ENCODE peak calls at places on chromosomes 1 and 21, in six cellular contexts. One of them, this sample, is unnamed.

GRCh38 chr1:227449727-227450420 is 113.5 kb upstream of the ZNF678 start:
- DNase-seq in T-helper 2 cell: no peak
- DNase-seq in CD8-positive, alpha-beta T cell: no peak
- DNase-seq in MV-4-11: peak; percentile 86
- DNase-seq in GM12892: no peak
- DNase-seq in RCC 7860: no peak
- DNase-seq in this sample: no peak

GRCh38 chr1:220275430-220275829 is 3.2 kb upstream of the RAB3GAP2 start:
- DNase-seq in T-helper 2 cell: no peak
- DNase-seq in MV-4-11: no peak
- DNase-seq in RCC 7860: no peak
- DNase-seq in CD8-positive, alpha-beta T cell: no peak
- DNase-seq in GM12892: no peak
- DNase-seq in this sample: no peak

GRCh38 chr1:54993140-54993539 is 5.6 kb upstream of the BSND start:
- DNase-seq in RCC 7860: no peak
- DNase-seq in CD8-positive, alpha-beta T cell: no peak
- DNase-seq in T-helper 2 cell: no peak
- DNase-seq in MV-4-11: no peak
- DNase-seq in GM12892: no peak
- DNase-seq in this sample: no peak

GRCh38 chr21:45078877-45079281 is 4.5 kb downstream of the ADARB1 start:
- DNase-seq in GM12892: no peak
- DNase-seq in MV-4-11: peak; percentile 94
- DNase-seq in RCC 7860: no peak
- DNase-seq in T-helper 2 cell: no peak
- DNase-seq in CD8-positive, alpha-beta T cell: peak; percentile 61
- DNase-seq in this sample: peak; percentile 30

GRCh38 chr1:115976900-115977480 is 677 bp downstream of the SLC22A15 start:
- DNase-seq in CD8-positive, alpha-beta T cell: no peak
- DNase-seq in MV-4-11: peak; percentile 61
- DNase-seq in RCC 7860: no peak
- DNase-seq in GM12892: no peak
- DNase-seq in T-helper 2 cell: no peak
- DNase-seq in this sample: peak; percentile 60

GRCh38 chr1:3114846-3115245 is 45.8 kb downstream of the PRDM16 start:
- DNase-seq in GM12892: no peak
- DNase-seq in CD8-positive, alpha-beta T cell: no peak
- DNase-seq in MV-4-11: no peak
- DNase-seq in RCC 7860: no peak
- DNase-seq in T-helper 2 cell: no peak
- DNase-seq in this sample: no peak

GRCh38 chr21:44423312-44423821 is 31.9 kb upstream of the LRRC3 start:
- DNase-seq in MV-4-11: peak; percentile 53
- DNase-seq in T-helper 2 cell: no peak
- DNase-seq in CD8-positive, alpha-beta T cell: no peak
- DNase-seq in RCC 7860: no peak
- DNase-seq in GM12892: no peak
- DNase-seq in this sample: no peak

GRCh38 chr1:179036844-179037465 is 11.3 kb downstream of the FAM20B start:
- DNase-seq in T-helper 2 cell: no peak
- DNase-seq in CD8-positive, alpha-beta T cell: no peak
- DNase-seq in RCC 7860: peak; percentile 32
- DNase-seq in GM12892: no peak
- DNase-seq in MV-4-11: no peak
- DNase-seq in this sample: no peak

GRCh38 chr21:38751379-38752050 is 54.2 kb upstream of the ETS2 start:
- DNase-seq in MV-4-11: peak; percentile 95
- DNase-seq in T-helper 2 cell: no peak
- DNase-seq in GM12892: no peak
- DNase-seq in RCC 7860: no peak
- DNase-seq in CD8-positive, alpha-beta T cell: no peak
- DNase-seq in this sample: no peak

GRCh38 chr21:28207776-28208175 is 784.9 kb downstream of the LTN1 start:
- DNase-seq in MV-4-11: no peak
- DNase-seq in CD8-positive, alpha-beta T cell: no peak
- DNase-seq in RCC 7860: no peak
- DNase-seq in GM12892: no peak
- DNase-seq in T-helper 2 cell: no peak
- DNase-seq in this sample: no peak

GRCh38 chr1:54813479-54814147 is 12.5 kb upstream of the TTC22 start:
- DNase-seq in MV-4-11: no peak
- DNase-seq in T-helper 2 cell: no peak
- DNase-seq in GM12892: no peak
- DNase-seq in RCC 7860: no peak
- DNase-seq in CD8-positive, alpha-beta T cell: no peak
- DNase-seq in this sample: no peak

GRCh38 chr1:11339346-11340247 is 66.6 kb downstream of the UBIAD1 start:
- DNase-seq in T-helper 2 cell: no peak
- DNase-seq in GM12892: no peak
- DNase-seq in MV-4-11: no peak
- DNase-seq in RCC 7860: no peak
- DNase-seq in CD8-positive, alpha-beta T cell: no peak
- DNase-seq in this sample: no peak

GRCh38 chr1:198829356-198829755 is 190.5 kb downstream of the PTPRC start:
- DNase-seq in RCC 7860: no peak
- DNase-seq in CD8-positive, alpha-beta T cell: no peak
- DNase-seq in GM12892: no peak
- DNase-seq in T-helper 2 cell: no peak
- DNase-seq in MV-4-11: no peak
- DNase-seq in this sample: no peak

GRCh38 chr1:28737245-28738137 is 751 bp downstream of the YTHDF2 start:
- DNase-seq in T-helper 2 cell: peak; percentile 18
- DNase-seq in GM12892: peak; percentile 59
- DNase-seq in CD8-positive, alpha-beta T cell: peak; percentile 16
- DNase-seq in MV-4-11: no peak
- DNase-seq in RCC 7860: peak; percentile 43
- DNase-seq in this sample: peak; percentile 18

GRCh38 chr1:43439781-43440180 is 13.9 kb downstream of the HYI start:
- DNase-seq in CD8-positive, alpha-beta T cell: no peak
- DNase-seq in T-helper 2 cell: no peak
- DNase-seq in RCC 7860: no peak
- DNase-seq in MV-4-11: no peak
- DNase-seq in GM12892: no peak
- DNase-seq in this sample: no peak

GRCh38 chr1:42523171-42523570 is 60.1 kb downstream of the CCDC30 start:
- DNase-seq in RCC 7860: no peak
- DNase-seq in T-helper 2 cell: no peak
- DNase-seq in GM12892: no peak
- DNase-seq in MV-4-11: no peak
- DNase-seq in CD8-positive, alpha-beta T cell: no peak
- DNase-seq in this sample: no peak

GRCh38 chr21:42343963-42344510 is 6.8 kb downstream of the TFF2 start:
- DNase-seq in CD8-positive, alpha-beta T cell: no peak
- DNase-seq in RCC 7860: no peak
- DNase-seq in T-helper 2 cell: no peak
- DNase-seq in MV-4-11: no peak
- DNase-seq in GM12892: no peak
- DNase-seq in this sample: no peak

GRCh38 chr1:65108025-65108692 is 39.8 kb upstream of the AK4 start:
- DNase-seq in CD8-positive, alpha-beta T cell: no peak
- DNase-seq in MV-4-11: no peak
- DNase-seq in RCC 7860: no peak
- DNase-seq in GM12892: no peak
- DNase-seq in T-helper 2 cell: no peak
- DNase-seq in this sample: no peak

GRCh38 chr21:33642896-33643657 is 776 bp downstream of the ITSN1 start:
- DNase-seq in RCC 7860: no peak
- DNase-seq in CD8-positive, alpha-beta T cell: no peak
- DNase-seq in MV-4-11: no peak
- DNase-seq in GM12892: peak; percentile 21
- DNase-seq in T-helper 2 cell: no peak
- DNase-seq in this sample: no peak

GRCh38 chr1:100538935-100539835 is 1.2 kb downstream of the GPR88 start:
- DNase-seq in GM12892: no peak
- DNase-seq in T-helper 2 cell: no peak
- DNase-seq in RCC 7860: no peak
- DNase-seq in CD8-positive, alpha-beta T cell: no peak
- DNase-seq in MV-4-11: no peak
- DNase-seq in this sample: peak; percentile 1

GRCh38 chr1:66253330-66253921 is 280.5 kb upstream of the SGIP1 start:
- DNase-seq in CD8-positive, alpha-beta T cell: no peak
- DNase-seq in T-helper 2 cell: no peak
- DNase-seq in MV-4-11: peak; percentile 78
- DNase-seq in RCC 7860: peak; percentile 62
- DNase-seq in GM12892: no peak
- DNase-seq in this sample: no peak

GRCh38 chr1:61058477-61059245 is 23.7 kb upstream of the NFIA start:
- DNase-seq in T-helper 2 cell: no peak
- DNase-seq in CD8-positive, alpha-beta T cell: no peak
- DNase-seq in RCC 7860: no peak
- DNase-seq in MV-4-11: peak; percentile 64
- DNase-seq in GM12892: no peak
- DNase-seq in this sample: peak; percentile 36

This sample was measured in foreskin keratinocyte.